ENCODE peak calls at places on chromosomes 13 and 19, in seven cellular contexts. C is NCI-H82, A is heart right ventricle, Q is AG20443, P is myocyte, N is mammary epithelial cell, E is neural progenitor cell. F is an unnamed sample.

GRCh38 chr19:28887920-28888618 is 324.9 kb downstream of the UQCRFS1 start:
- DNase-seq in C (no peak), A (peak), Q (no peak), P (no peak), N (no peak), E (peak), F (no peak)

GRCh38 chr13:76758257-76758656 is 127.9 kb downstream of the KCTD12 start:
- DNase-seq in C (no peak), A (no peak), Q (no peak), P (peak), N (no peak), E (no peak), F (no peak)

GRCh38 chr13:24706886-24707585 is 26.8 kb downstream of the ATP12A start:
- DNase-seq in C (no peak), A (no peak), Q (no peak), P (no peak), N (no peak), E (no peak), F (no peak)

GRCh38 chr13:82627183-82627582 is 1255.1 kb downstream of the SLITRK1 start:
- DNase-seq in C (no peak), A (no peak), Q (no peak), P (no peak), N (peak), E (no peak), F (no peak)

GRCh38 chr13:72970301-72970880 is 88.4 kb upstream of the KLF5 start:
- DNase-seq in C (no peak), A (no peak), Q (no peak), P (no peak), N (peak), E (no peak), F (no peak)

GRCh38 chr13:105327727-105328126 is 1207.7 kb downstream of the EFNB2 start:
- DNase-seq in C (no peak), A (no peak), Q (no peak), P (no peak), N (no peak), E (no peak), F (no peak)

GRCh38 chr13:35923347-35923746 is 207.8 kb downstream of the DCLK1 start:
- DNase-seq in C (no peak), A (peak), Q (peak), P (peak), N (peak), E (no peak), F (no peak)

GRCh38 chr13:33868343-33868994 is 50.5 kb downstream of the RFC3 start:
- DNase-seq in C (no peak), A (no peak), Q (no peak), P (no peak), N (peak), E (no peak), F (no peak)

GRCh38 chr13:95833713-95834112 is 156.8 kb downstream of the DNAJC3 start:
- DNase-seq in C (peak), A (no peak), Q (no peak), P (peak), N (peak), E (no peak), F (no peak)

GRCh38 chr13:86906458-86906857 is 764.7 kb upstream of the SLITRK5 start:
- DNase-seq in C (peak), A (no peak), Q (no peak), P (no peak), N (no peak), E (no peak), F (peak)

GRCh38 chr19:384801-385169 is 24.2 kb downstream of the C2CD4C start:
- DNase-seq in C (peak), A (no peak), Q (no peak), P (no peak), N (no peak), E (no peak), F (peak)

GRCh38 chr13:34435338-34435737 is 506.7 kb upstream of the NBEA start:
- DNase-seq in C (no peak), A (no peak), Q (peak), P (peak), N (no peak), E (no peak), F (no peak)

GRCh38 chr19:31070676-31071075 is 278.6 kb downstream of the TSHZ3 start:
- DNase-seq in C (no peak), A (no peak), Q (no peak), P (no peak), N (no peak), E (no peak), F (no peak)

GRCh38 chr19:43560687-43561086 is 14.6 kb downstream of the XRCC1 start:
- DNase-seq in C (no peak), A (no peak), Q (peak), P (no peak), N (no peak), E (no peak), F (no peak)

GRCh38 chr13:22198001-22198400 is 527.1 kb downstream of the FGF9 start:
- DNase-seq in C (no peak), A (no peak), Q (peak), P (no peak), N (no peak), E (no peak), F (no peak)

GRCh38 chr13:50167967-50168366 is 152.7 kb downstream of the KCNRG start:
- DNase-seq in C (no peak), A (no peak), Q (no peak), P (no peak), N (no peak), E (no peak), F (no peak)

GRCh38 chr19:1271528-1272422 is 2.6 kb downstream of the CIRBP start:
- DNase-seq in C (no peak), A (peak), Q (no peak), P (no peak), N (no peak), E (no peak), F (no peak)

GRCh38 chr13:21676611-21677021 is 5.7 kb downstream of the FGF9 start:
- DNase-seq in C (peak), A (no peak), Q (peak), P (no peak), N (no peak), E (peak), F (no peak)

GRCh38 chr19:50327461-50328256 is 1.5 kb downstream of the KCNC3 start:
- DNase-seq in C (no peak), A (no peak), Q (no peak), P (no peak), N (no peak), E (no peak), F (no peak)

GRCh38 chr19:2812414-2813234 is 7.0 kb upstream of the ZNF554 start:
- DNase-seq in C (no peak), A (no peak), Q (no peak), P (no peak), N (no peak), E (no peak), F (no peak)

F was measured in WERI-Rb-1.